ENCODE peak calls at places on chromosomes 12 and 14, in four cellular contexts. V is stimulated activated CD4-positive, alpha-beta T cell treated with anti-CD3 and anti-CD28 coated beads, Interleukin-1b, Interleukin-23, amount 100 ng/mL, for 24 hours; A is nephron progenitor cell; O is left lung. Q is an unnamed sample.

GRCh38 chr14:71165121-71165574 is 257.9 kb downstream of the PCNX1 start:
- DNase-seq in O (no peak), V (no peak), A (peak), Q (no peak)

GRCh38 chr12:72264548-72265175 is 7.5 kb upstream of the TRHDE start:
- DNase-seq in A (no peak), V (no peak), O (no peak), Q (no peak)

GRCh38 chr12:4416276-4416675 is 29.3 kb downstream of the FGF6 start:
- DNase-seq in O (no peak), A (no peak), V (no peak), Q (no peak)

GRCh38 chr12:66863276-66863675 is 184.4 kb upstream of the GRIP1 start:
- DNase-seq in O (no peak), V (no peak), A (no peak), Q (no peak)

GRCh38 chr12:42969357-42969756 is 379.8 kb upstream of the PRICKLE1 start:
- DNase-seq in A (no peak), V (no peak), O (no peak), Q (no peak)

GRCh38 chr14:88507208-88507607 is 47.6 kb downstream of the PTPN21 start:
- DNase-seq in V (no peak), O (no peak), A (no peak), Q (no peak)

GRCh38 chr14:51394391-51394790 is 154.3 kb downstream of the TMX1 start:
- DNase-seq in O (no peak), V (no peak), A (no peak), Q (no peak)

GRCh38 chr12:123150273-123150803 is 552 bp downstream of the PITPNM2 start:
- DNase-seq in O (peak), V (no peak), A (no peak), Q (no peak)

GRCh38 chr12:124369055-124369900 is 74.4 kb downstream of the RFLNA start:
- DNase-seq in O (peak), V (no peak), A (no peak), Q (peak)

GRCh38 chr14:101970830-101971400 is 6.5 kb downstream of the DYNC1H1 start:
- DNase-seq in V (no peak), O (no peak), A (no peak), Q (no peak)

GRCh38 chr14:64147126-64147790 is 146.9 kb downstream of the ESR2 start:
- DNase-seq in A (no peak), O (no peak), V (no peak), Q (no peak)

GRCh38 chr12:123533672-123534643 is at the start of gene RILPL1:
- DNase-seq in O (peak), V (peak), A (peak), Q (peak)

GRCh38 chr12:120290541-120291312 is 976 bp downstream of the RNU4-2 start:
- DNase-seq in O (no peak), V (peak), A (peak), Q (no peak)

GRCh38 chr14:63642656-63643382 is 1.1 kb upstream of the WDR89 start:
- DNase-seq in V (no peak), A (no peak), O (no peak), Q (no peak)

GRCh38 chr12:8011331-8011730 is 21.2 kb upstream of the FOXJ2 start:
- DNase-seq in V (no peak), A (no peak), O (no peak), Q (no peak)

GRCh38 chr12:123106640-123107359 is 44.1 kb downstream of the PITPNM2 start:
- DNase-seq in A (no peak), V (no peak), O (no peak), Q (no peak)

GRCh38 chr14:85576848-85577541 is 47.1 kb downstream of the FLRT2 start:
- DNase-seq in O (no peak), A (no peak), V (no peak), Q (no peak)

GRCh38 chr14:92538412-92539017 is 24.9 kb downstream of the RIN3 start:
- DNase-seq in A (no peak), V (no peak), O (no peak), Q (no peak)

GRCh38 chr12:24404086-24404815 is 454.8 kb upstream of the SOX5 start:
- DNase-seq in O (no peak), A (no peak), V (no peak), Q (no peak)

GRCh38 chr12:68370006-68370590 is 37.9 kb upstream of the MDM1 start:
- DNase-seq in V (no peak), A (no peak), O (no peak), Q (no peak)

GRCh38 chr12:118714051-118714460 is 267.3 kb upstream of the SRRM4 start:
- DNase-seq in O (no peak), A (peak), V (no peak), Q (peak)

GRCh38 chr14:22653012-22653621 is 9.0 kb upstream of the OR6J1 start:
- DNase-seq in A (peak), V (peak), O (no peak), Q (no peak)

GRCh38 chr12:59444932-59445331 is 150.9 kb upstream of the SLC16A7 start:
- DNase-seq in A (no peak), O (no peak), V (no peak), Q (no peak)

GRCh38 chr14:57209561-57209960 is 59.1 kb downstream of the EXOC5 start:
- DNase-seq in V (no peak), O (no peak), A (no peak), Q (no peak)

GRCh38 chr14:68278568-68279436 is 459.2 kb downstream of the RAD51B start:
- DNase-seq in O (no peak), V (no peak), A (no peak), Q (peak)

GRCh38 chr12:45231515-45232145 is 15.7 kb downstream of the ANO6 start:
- DNase-seq in O (no peak), V (no peak), A (no peak), Q (no peak)

GRCh38 chr12:95718001-95718400 is 72.6 kb downstream of the NTN4 start:
- DNase-seq in O (no peak), V (no peak), A (no peak), Q (no peak)

GRCh38 chr14:53630336-53630735 is 326.3 kb downstream of the BMP4 start:
- DNase-seq in A (no peak), V (no peak), O (no peak), Q (no peak)

GRCh38 chr12:116610971-116611541 is 51.9 kb downstream of the MAP1LC3B2 start:
- DNase-seq in V (no peak), O (no peak), A (no peak), Q (no peak)

GRCh38 chr12:2805146-2805525 is 7.3 kb upstream of the ITFG2 start:
- DNase-seq in A (no peak), O (no peak), V (no peak), Q (no peak)

GRCh38 chr12:127670294-127670693 is 596.7 kb upstream of the TMEM132C start:
- DNase-seq in V (no peak), A (no peak), O (no peak), Q (no peak)

GRCh38 chr14:23650506-23650905 is 14.3 kb downstream of the DHRS2 start:
- DNase-seq in A (no peak), V (no peak), O (no peak), Q (no peak)

GRCh38 chr12:81417056-81417455 is 339.2 kb downstream of the ACSS3 start:
- DNase-seq in V (no peak), O (no peak), A (no peak), Q (no peak)

GRCh38 chr12:117857632-117858274 is 111.0 kb downstream of the KSR2 start:
- DNase-seq in V (peak), O (no peak), A (peak), Q (no peak)

GRCh38 chr12:131675126-131676080 is 35.5 kb upstream of the SFSWAP start:
- DNase-seq in V (no peak), A (no peak), O (no peak), Q (no peak)

GRCh38 chr12:2288001-2288400 is 235.2 kb downstream of the CACNA1C start:
- DNase-seq in V (no peak), A (no peak), O (no peak), Q (no peak)

GRCh38 chr14:99257122-99257672 is 14.8 kb downstream of the BCL11B start:
- DNase-seq in A (no peak), V (no peak), O (peak), Q (no peak)

GRCh38 chr14:78403278-78403815 is 233.2 kb downstream of the NRXN3 start:
- DNase-seq in A (no peak), O (no peak), V (no peak), Q (peak)